ENCODE peak calls at places on chromosomes 7 and 10, in five cellular contexts. One of them, this sample, is unnamed.

GRCh38 chr7:57328457-57328856 is 121.5 kb upstream of the ZNF716 start:
- DNase-seq in heart right ventricle: peak; percentile 76
- DNase-seq in head of caudate nucleus: no peak
- DNase-seq in EH: no peak
- DNase-seq in activated T-cell treated with anti-CD3 and anti-CD28 coated beads, Interleukin-2, amount 50 U/mL, for 4 hours: no peak
- DNase-seq in this sample: no peak

GRCh38 chr10:44934416-44935200 is 23.5 kb downstream of the TMEM72 start:
- DNase-seq in heart right ventricle: peak; percentile 49
- DNase-seq in head of caudate nucleus: no peak
- DNase-seq in EH: no peak
- DNase-seq in activated T-cell treated with anti-CD3 and anti-CD28 coated beads, Interleukin-2, amount 50 U/mL, for 4 hours: no peak
- DNase-seq in this sample: no peak

GRCh38 chr10:61904711-61905445 is 3.4 kb downstream of the ARID5B start:
- DNase-seq in heart right ventricle: no peak
- DNase-seq in head of caudate nucleus: peak; percentile 56
- DNase-seq in EH: peak; percentile 81
- DNase-seq in activated T-cell treated with anti-CD3 and anti-CD28 coated beads, Interleukin-2, amount 50 U/mL, for 4 hours: peak; percentile 60
- DNase-seq in this sample: no peak

GRCh38 chr10:70493660-70494234 is 15.2 kb downstream of the PALD1 start:
- DNase-seq in heart right ventricle: peak; percentile 63
- DNase-seq in head of caudate nucleus: no peak
- DNase-seq in EH: no peak
- DNase-seq in activated T-cell treated with anti-CD3 and anti-CD28 coated beads, Interleukin-2, amount 50 U/mL, for 4 hours: no peak
- DNase-seq in this sample: no peak

GRCh38 chr7:141698247-141699015 is 3.5 kb downstream of the DENND11 start:
- DNase-seq in heart right ventricle: no peak
- DNase-seq in head of caudate nucleus: no peak
- DNase-seq in EH: no peak
- DNase-seq in activated T-cell treated with anti-CD3 and anti-CD28 coated beads, Interleukin-2, amount 50 U/mL, for 4 hours: no peak
- DNase-seq in this sample: peak; percentile 48

GRCh38 chr10:131132681-131133080 is 178.8 kb downstream of the TCERG1L start:
- DNase-seq in heart right ventricle: no peak
- DNase-seq in head of caudate nucleus: no peak
- DNase-seq in EH: no peak
- DNase-seq in activated T-cell treated with anti-CD3 and anti-CD28 coated beads, Interleukin-2, amount 50 U/mL, for 4 hours: no peak
- DNase-seq in this sample: no peak

GRCh38 chr7:12570529-12571461 is at the start of gene SCIN:
- DNase-seq in heart right ventricle: no peak
- DNase-seq in head of caudate nucleus: peak; percentile 75
- DNase-seq in EH: peak; percentile 13
- DNase-seq in activated T-cell treated with anti-CD3 and anti-CD28 coated beads, Interleukin-2, amount 50 U/mL, for 4 hours: no peak
- DNase-seq in this sample: no peak

GRCh38 chr10:79248341-79248931 is 98.8 kb upstream of the PPIF start:
- DNase-seq in heart right ventricle: peak; percentile 71
- DNase-seq in head of caudate nucleus: peak; percentile 53
- DNase-seq in EH: no peak
- DNase-seq in activated T-cell treated with anti-CD3 and anti-CD28 coated beads, Interleukin-2, amount 50 U/mL, for 4 hours: no peak
- DNase-seq in this sample: peak; percentile 76

GRCh38 chr10:51972733-51973346 is 273.4 kb upstream of the CSTF2T start:
- DNase-seq in heart right ventricle: no peak
- DNase-seq in head of caudate nucleus: no peak
- DNase-seq in EH: no peak
- DNase-seq in activated T-cell treated with anti-CD3 and anti-CD28 coated beads, Interleukin-2, amount 50 U/mL, for 4 hours: no peak
- DNase-seq in this sample: no peak

GRCh38 chr7:106720641-106721040 is 59.7 kb upstream of the CCDC71L start:
- DNase-seq in heart right ventricle: no peak
- DNase-seq in head of caudate nucleus: no peak
- DNase-seq in EH: no peak
- DNase-seq in activated T-cell treated with anti-CD3 and anti-CD28 coated beads, Interleukin-2, amount 50 U/mL, for 4 hours: no peak
- DNase-seq in this sample: no peak

GRCh38 chr10:70381491-70382421 is 669 bp downstream of the LRRC20 start:
- DNase-seq in heart right ventricle: peak; percentile 53
- DNase-seq in head of caudate nucleus: peak; percentile 70
- DNase-seq in EH: peak; percentile 44
- DNase-seq in activated T-cell treated with anti-CD3 and anti-CD28 coated beads, Interleukin-2, amount 50 U/mL, for 4 hours: no peak
- DNase-seq in this sample: peak; percentile 51

GRCh38 chr7:77436889-77437265 is 20.7 kb upstream of the GSAP start:
- DNase-seq in heart right ventricle: no peak
- DNase-seq in head of caudate nucleus: no peak
- DNase-seq in EH: no peak
- DNase-seq in activated T-cell treated with anti-CD3 and anti-CD28 coated beads, Interleukin-2, amount 50 U/mL, for 4 hours: no peak
- DNase-seq in this sample: no peak

GRCh38 chr7:99631311-99632109 is 14.8 kb downstream of the ZSCAN25 start:
- DNase-seq in heart right ventricle: peak; percentile 12
- DNase-seq in head of caudate nucleus: peak; percentile 36
- DNase-seq in EH: peak; percentile 18
- DNase-seq in activated T-cell treated with anti-CD3 and anti-CD28 coated beads, Interleukin-2, amount 50 U/mL, for 4 hours: no peak
- DNase-seq in this sample: peak; percentile 25

GRCh38 chr10:64659311-64659710 is 1138.1 kb downstream of the REEP3 start:
- DNase-seq in heart right ventricle: no peak
- DNase-seq in head of caudate nucleus: no peak
- DNase-seq in EH: no peak
- DNase-seq in activated T-cell treated with anti-CD3 and anti-CD28 coated beads, Interleukin-2, amount 50 U/mL, for 4 hours: no peak
- DNase-seq in this sample: no peak

This sample was measured in hypothalamus.